ENCODE peak calls at places on chromosomes 12 and 14, in five cellular contexts. H is uterus, Q is AG09309, T is endodermal cell, O is heart left ventricle. D is an unnamed sample.

GRCh38 chr14:39107624-39108023 is 4.6 kb upstream of the SEC23A start:
- DNase-seq in T (no peak), Q (no peak), O (no peak), H (no peak), D (no peak)

GRCh38 chr14:100816286-100816949 is 9.5 kb upstream of the MEG3 start:
- DNase-seq in Q (no peak), H (no peak), O (no peak), T (peak), D (no peak)

GRCh38 chr12:22576473-22576872 is 32.1 kb upstream of the C2CD5 start:
- DNase-seq in O (no peak), Q (no peak), T (no peak), H (no peak), D (no peak)

GRCh38 chr14:76726551-76726961 is 34.7 kb upstream of the VASH1 start:
- DNase-seq in H (no peak), Q (no peak), O (peak), T (peak), D (no peak)

GRCh38 chr12:116881325-116881866 is at the start of gene HRK:
- DNase-seq in H (no peak), O (peak), T (peak), Q (no peak), D (no peak)

GRCh38 chr12:122951979-122952892 is 14.0 kb downstream of the ABCB9 start:
- DNase-seq in H (peak), O (peak), Q (no peak), T (peak), D (peak)

GRCh38 chr12:71164166-71164876 is 6.5 kb upstream of the TSPAN8 start:
- DNase-seq in T (no peak), O (no peak), Q (no peak), H (no peak), D (no peak)

GRCh38 chr12:2691001-2691339 is 103.8 kb upstream of the FKBP4 start:
- DNase-seq in Q (no peak), H (no peak), T (peak), O (no peak), D (no peak)

GRCh38 chr12:8844665-8845064 is 22.2 kb downstream of the A2ML1 start:
- DNase-seq in H (peak), O (peak), Q (no peak), T (no peak), D (no peak)

GRCh38 chr12:40551466-40551865 is 140.8 kb upstream of the CNTN1 start:
- DNase-seq in H (no peak), O (no peak), Q (no peak), T (no peak), D (no peak)

GRCh38 chr14:92288994-92289393 is 34.0 kb upstream of the SLC24A4 start:
- DNase-seq in Q (no peak), H (no peak), T (no peak), O (no peak), D (no peak)

GRCh38 chr14:72419226-72419625 is 474.7 kb downstream of the DPF3 start:
- DNase-seq in Q (no peak), O (no peak), H (no peak), T (no peak), D (no peak)

DNA sequence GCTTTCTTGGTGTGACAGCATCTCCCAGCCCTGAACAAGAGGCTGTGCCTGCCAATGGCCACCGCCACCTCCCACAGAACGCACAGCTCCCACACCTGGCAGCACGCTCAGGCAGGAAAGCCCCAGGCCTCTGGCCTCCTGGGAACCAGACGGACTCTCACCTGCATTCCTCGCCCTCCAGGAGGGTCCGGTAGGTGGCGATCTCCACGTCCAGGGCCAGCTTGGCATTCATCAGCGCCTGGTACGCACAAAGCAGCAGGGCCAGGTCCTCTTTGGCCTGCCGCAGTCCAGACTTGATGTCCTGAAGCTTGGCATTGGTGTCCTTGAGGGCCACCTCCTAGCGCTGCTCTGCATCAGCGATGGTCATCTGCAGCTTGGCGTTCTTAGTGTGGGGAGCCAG is 12.1 kb upstream of the KRT77 start:
- DNase-seq in T (peak), H (no peak), Q (no peak), O (no peak), D (no peak)
- TF ChIP-seq CTCF in T (peak), H (no peak), Q (no peak), O (no peak), D (peak)

DNA sequence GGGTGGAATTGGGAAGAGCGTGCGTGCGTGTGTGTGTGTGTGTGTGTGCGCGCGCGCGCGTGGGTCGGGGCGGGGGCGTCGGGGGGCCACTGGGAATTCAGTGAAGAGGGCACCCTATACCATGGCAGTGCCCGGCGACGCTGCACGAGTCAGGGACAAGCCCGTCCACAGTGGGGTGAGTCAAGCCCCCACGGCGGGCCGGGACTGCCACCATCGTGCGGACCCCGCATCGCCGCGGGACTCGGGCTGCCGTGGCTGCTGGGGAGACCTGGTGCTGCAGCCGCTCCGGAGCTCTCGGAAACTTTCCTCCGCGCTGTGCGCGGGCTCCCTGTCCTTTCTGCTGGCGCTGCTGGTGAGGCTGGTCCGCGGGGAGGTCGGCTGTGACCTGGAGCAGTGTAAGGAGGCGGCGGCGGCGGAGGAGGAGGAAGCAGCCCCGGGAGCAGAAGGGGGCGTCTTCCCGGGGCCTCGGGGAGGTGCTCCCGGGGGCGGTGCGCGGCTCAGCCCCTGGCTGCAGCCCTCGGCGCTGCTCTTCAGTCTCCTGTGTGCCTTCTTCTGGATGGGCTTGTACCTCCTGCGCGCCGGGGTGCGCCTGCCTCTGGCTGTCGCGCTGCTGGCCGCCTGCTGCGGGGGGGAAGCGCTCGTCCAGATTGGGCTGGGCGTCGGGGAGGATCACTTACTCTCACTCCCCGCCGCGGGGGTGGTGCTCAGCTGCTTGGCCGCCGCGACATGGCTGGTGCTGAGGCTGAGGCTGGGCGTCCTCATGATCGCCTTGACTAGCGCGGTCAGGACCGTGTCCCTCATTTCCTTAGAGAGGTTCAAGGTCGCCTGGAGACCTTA is 1.0 kb downstream of the PDE3A start:
- DNase-seq in H (peak), Q (no peak), O (peak), T (peak), D (no peak)
- H3K4me3 ChIP-seq in H (peak), Q (peak), O (peak), T (peak), D (peak)

GRCh38 chr14:54566410-54567223 is at the start of gene SAMD4A:
- DNase-seq in O (peak), H (peak), T (peak), Q (peak), D (peak)
- TF ChIP-seq CTCF in O (peak), H (peak), T (peak), Q (peak), D (peak)

GRCh38 chr12:24750263-24750662 is 198.6 kb downstream of the BCAT1 start:
- DNase-seq in H (no peak), Q (no peak), T (no peak), O (no peak), D (no peak)
- H3K4me3 ChIP-seq in H (no peak), Q (no peak), T (no peak), O (no peak), D (no peak)